ENCODE peak calls at places on chromosomes 7 and 10, in four cellular contexts. F, Q, I and R are unnamed samples.
A peak's percentile ranks its signal among the peaks of the same experiment; 100 is the strongest.

GRCh38 chr10:59631882-59632281 is 77.8 kb downstream of the SLC16A9 start:
- DNase-seq in Q (no peak), I (no peak), F (no peak), R (no peak)

GRCh38 chr10:89975716-89976243 is 274.4 kb downstream of the KIF20B start:
- DNase-seq in Q (no peak), F (no peak), I (no peak), R (no peak)

GRCh38 chr10:127418536-127419168 is 130.5 kb upstream of the NPS start:
- DNase-seq in F (no peak), I (no peak), Q (no peak), R (no peak)

GRCh38 chr10:1022413-1022812 is 3.2 kb downstream of the IDI2 start:
- DNase-seq in I (no peak), F (no peak), Q (no peak), R (no peak)

GRCh38 chr7:99739699-99740572 is 4.9 kb upstream of the CYP3A7 start:
- DNase-seq in F (no peak), Q (no peak), I (no peak), R (no peak)

GRCh38 chr7:25887795-25888559 is 264.0 kb upstream of the NFE2L3 start:
- DNase-seq in I (no peak), F (no peak), Q (no peak), R (no peak)

GRCh38 chr7:110170762-110171161 is 920.2 kb upstream of the LRRN3 start:
- DNase-seq in I (no peak), Q (no peak), F (no peak), R (no peak)

GRCh38 chr7:5692845-5693278 is 88.6 kb downstream of the RNF216 start:
- DNase-seq in I (no peak), F (no peak), Q (no peak), R (no peak)

GRCh38 chr7:66016131-66016461 is 34.1 kb upstream of the GUSB start:
- DNase-seq in I (no peak), Q (no peak), F (no peak), R (peak; percentile 11)

GRCh38 chr7:92835851-92836488 is 403 bp downstream of the CDK6 start:
- DNase-seq in F (no peak), Q (no peak), I (peak; percentile 23), R (no peak)

GRCh38 chr7:158814637-158815036 is 14.7 kb downstream of the ESYT2 start:
- DNase-seq in F (no peak), Q (no peak), I (no peak), R (no peak)

GRCh38 chr10:93541402-93542357 is 24.8 kb upstream of the FFAR4 start:
- DNase-seq in F (peak; percentile 27), Q (no peak), I (no peak), R (no peak)

GRCh38 chr7:108012499-108013430 is 9.8 kb upstream of the LAMB1 start:
- DNase-seq in I (no peak), Q (no peak), F (no peak), R (no peak)